ENCODE peak calls at places on chromosomes 4 and X, in six cellular contexts. One of them, this sample, is unnamed.
A peak's percentile ranks its signal among the peaks of the same experiment; 100 is the strongest.

GRCh38 chrX:123755107-123755506 is 22.3 kb upstream of the THOC2 start:
- DNase-seq in retinal pigment epithelial cell: no peak
- DNase-seq in astrocyte of the spinal cord: no peak
- DNase-seq in GM06990: no peak
- DNase-seq in HCT116: no peak
- DNase-seq in lung: no peak
- DNase-seq in this sample: no peak

GRCh38 chr4:67694662-67695061 is 6.3 kb downstream of the UBA6 start:
- DNase-seq in retinal pigment epithelial cell: no peak
- DNase-seq in astrocyte of the spinal cord: no peak
- DNase-seq in GM06990: no peak
- DNase-seq in HCT116: no peak
- DNase-seq in lung: no peak
- DNase-seq in this sample: no peak

GRCh38 chrX:3420316-3420715 is 73.9 kb upstream of the MXRA5 start:
- DNase-seq in retinal pigment epithelial cell: no peak
- DNase-seq in astrocyte of the spinal cord: no peak
- DNase-seq in GM06990: no peak
- DNase-seq in HCT116: no peak
- DNase-seq in lung: no peak
- DNase-seq in this sample: no peak

GRCh38 chr4:85078016-85078415 is 111.5 kb upstream of the WDFY3 start:
- DNase-seq in retinal pigment epithelial cell: no peak
- DNase-seq in astrocyte of the spinal cord: no peak
- DNase-seq in GM06990: no peak
- DNase-seq in HCT116: no peak
- DNase-seq in lung: no peak
- DNase-seq in this sample: no peak

GRCh38 chr4:113851816-113852215 is 90.3 kb upstream of the CAMK2D start:
- DNase-seq in retinal pigment epithelial cell: no peak
- DNase-seq in astrocyte of the spinal cord: no peak
- DNase-seq in GM06990: no peak
- DNase-seq in HCT116: no peak
- DNase-seq in lung: no peak
- DNase-seq in this sample: no peak

GRCh38 chr4:112732142-112732541 is 95.2 kb downstream of the LARP7 start:
- DNase-seq in retinal pigment epithelial cell: no peak
- DNase-seq in astrocyte of the spinal cord: no peak
- DNase-seq in GM06990: no peak
- DNase-seq in HCT116: no peak
- DNase-seq in lung: no peak
- DNase-seq in this sample: no peak

GRCh38 chr4:7987148-7987989 is 47.7 kb upstream of the AFAP1 start:
- DNase-seq in retinal pigment epithelial cell: no peak
- DNase-seq in astrocyte of the spinal cord: peak; percentile 70
- DNase-seq in GM06990: no peak
- DNase-seq in HCT116: peak; percentile 65
- DNase-seq in lung: peak; percentile 75
- DNase-seq in this sample: no peak

GRCh38 chr4:8851321-8852117 is 20.1 kb downstream of the HMX1 start:
- DNase-seq in retinal pigment epithelial cell: no peak
- DNase-seq in astrocyte of the spinal cord: no peak
- DNase-seq in GM06990: no peak
- DNase-seq in HCT116: no peak
- DNase-seq in lung: no peak
- DNase-seq in this sample: no peak

GRCh38 chr4:169612869-169613859 is 781 bp upstream of the NEK1 start:
- DNase-seq in retinal pigment epithelial cell: no peak
- DNase-seq in astrocyte of the spinal cord: peak; percentile 85
- DNase-seq in GM06990: peak; percentile 22
- DNase-seq in HCT116: peak; percentile 68
- DNase-seq in lung: peak; percentile 74
- DNase-seq in this sample: no peak

GRCh38 chr4:109009909-109010308 is 247.1 kb upstream of the ETNPPL start:
- DNase-seq in retinal pigment epithelial cell: no peak
- DNase-seq in astrocyte of the spinal cord: no peak
- DNase-seq in GM06990: no peak
- DNase-seq in HCT116: no peak
- DNase-seq in lung: no peak
- DNase-seq in this sample: no peak

GRCh38 chr4:116501954-116502353 is 583.4 kb downstream of the TRAM1L1 start:
- DNase-seq in retinal pigment epithelial cell: no peak
- DNase-seq in astrocyte of the spinal cord: no peak
- DNase-seq in GM06990: no peak
- DNase-seq in HCT116: no peak
- DNase-seq in lung: no peak
- DNase-seq in this sample: no peak

GRCh38 chr4:165209796-165210195 is 2.4 kb downstream of the KLHL2 start:
- DNase-seq in retinal pigment epithelial cell: no peak
- DNase-seq in astrocyte of the spinal cord: no peak
- DNase-seq in GM06990: no peak
- DNase-seq in HCT116: no peak
- DNase-seq in lung: no peak
- DNase-seq in this sample: no peak

GRCh38 chrX:55088795-55089489 is at the start of gene PAGE2:
- DNase-seq in retinal pigment epithelial cell: no peak
- DNase-seq in astrocyte of the spinal cord: no peak
- DNase-seq in GM06990: no peak
- DNase-seq in HCT116: no peak
- DNase-seq in lung: no peak
- DNase-seq in this sample: no peak

GRCh38 chr4:22850630-22851029 is 157.9 kb downstream of the GBA3 start:
- DNase-seq in retinal pigment epithelial cell: peak; percentile 79
- DNase-seq in astrocyte of the spinal cord: no peak
- DNase-seq in GM06990: no peak
- DNase-seq in HCT116: no peak
- DNase-seq in lung: no peak
- DNase-seq in this sample: no peak

GRCh38 chrX:119693996-119694451 is 1.1 kb upstream of the SEPTIN6 start:
- DNase-seq in retinal pigment epithelial cell: no peak
- DNase-seq in astrocyte of the spinal cord: no peak
- DNase-seq in GM06990: no peak
- DNase-seq in HCT116: no peak
- DNase-seq in lung: no peak
- DNase-seq in this sample: no peak

GRCh38 chrX:119693032-119693995 is at the start of gene SEPTIN6:
- DNase-seq in retinal pigment epithelial cell: no peak
- DNase-seq in astrocyte of the spinal cord: peak; percentile 75
- DNase-seq in GM06990: peak; percentile 95
- DNase-seq in HCT116: peak; percentile 51
- DNase-seq in lung: peak; percentile 57
- DNase-seq in this sample: no peak

GRCh38 chrX:119690921-119691716 is 1.8 kb downstream of the SEPTIN6 start:
- DNase-seq in retinal pigment epithelial cell: no peak
- DNase-seq in astrocyte of the spinal cord: no peak
- DNase-seq in GM06990: no peak
- DNase-seq in HCT116: no peak
- DNase-seq in lung: no peak
- DNase-seq in this sample: no peak

GRCh38 chrX:119694601-119695534 is 1.9 kb upstream of the SEPTIN6 start:
- DNase-seq in retinal pigment epithelial cell: no peak
- DNase-seq in astrocyte of the spinal cord: no peak
- DNase-seq in GM06990: peak; percentile 58
- DNase-seq in HCT116: no peak
- DNase-seq in lung: no peak
- DNase-seq in this sample: no peak

DNA sequence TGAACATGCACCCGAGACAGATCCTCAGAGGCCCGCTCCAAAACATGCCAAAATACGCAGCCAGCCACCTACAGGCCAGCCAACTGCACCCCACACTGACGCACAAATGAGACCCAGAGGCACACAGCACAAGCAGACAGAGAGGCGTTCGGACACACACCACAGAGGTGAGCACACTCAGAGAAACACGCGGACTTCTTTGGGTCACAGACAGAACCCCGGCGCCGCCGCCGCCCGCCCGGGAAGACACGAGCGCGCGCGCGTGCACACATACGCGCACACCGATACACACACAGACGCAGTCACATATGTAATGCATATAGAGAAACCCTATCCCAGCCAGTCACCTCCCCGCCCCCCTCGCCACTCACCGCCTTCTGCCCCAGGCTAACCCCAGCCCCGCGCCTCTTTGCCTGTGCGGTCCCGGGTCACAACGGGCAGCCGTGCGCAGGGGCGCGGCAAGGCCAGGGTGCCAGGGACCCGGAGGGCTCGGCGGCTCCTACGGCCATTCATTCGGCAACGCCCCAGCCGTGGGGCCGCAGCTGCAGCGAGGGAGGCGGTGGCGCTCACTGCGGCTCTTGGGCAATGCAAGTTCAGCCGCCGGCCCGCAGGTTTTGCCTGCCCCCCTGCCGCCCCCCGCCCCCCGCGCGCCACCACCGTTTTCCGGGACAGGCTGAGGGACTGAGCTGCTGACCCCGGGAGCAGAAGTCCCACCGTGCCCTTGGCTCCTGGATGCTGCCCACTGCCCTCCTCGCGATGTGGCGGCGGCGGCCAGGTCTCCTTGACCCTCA is 532 bp downstream of the SEPTIN6 start:
- DNase-seq in retinal pigment epithelial cell: no peak
- DNase-seq in astrocyte of the spinal cord: peak; percentile 20
- DNase-seq in GM06990: peak; percentile 74
- DNase-seq in HCT116: no peak
- DNase-seq in lung: no peak
- DNase-seq in this sample: no peak
- TF ChIP-seq CTCF in retinal pigment epithelial cell: no peak
- TF ChIP-seq CTCF in astrocyte of the spinal cord: no peak
- TF ChIP-seq CTCF in GM06990: peak; percentile 23
- TF ChIP-seq CTCF in HCT116: no peak
- TF ChIP-seq CTCF in lung: peak; percentile 1
- TF ChIP-seq CTCF in this sample: no peak

DNA sequence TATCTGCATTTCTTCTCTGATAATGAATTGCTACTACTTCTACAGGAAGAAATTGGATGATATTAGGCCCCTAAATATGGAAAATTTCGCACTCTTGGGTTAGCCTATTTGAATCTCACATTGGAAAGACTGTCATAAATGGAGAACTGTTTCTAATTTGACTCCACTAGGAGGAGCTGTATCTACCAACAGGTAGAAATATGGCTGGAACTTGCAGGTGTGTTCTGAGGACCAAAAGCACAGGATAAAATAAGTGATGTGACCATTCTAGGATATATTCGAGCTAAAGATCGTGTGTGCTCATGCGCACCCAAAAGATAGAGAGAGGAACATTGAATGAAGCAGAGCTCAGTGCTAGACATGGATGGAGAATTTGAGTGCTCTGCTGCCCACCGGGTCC is 4.8 kb upstream of the NKAP start:
- DNase-seq in retinal pigment epithelial cell: no peak
- DNase-seq in astrocyte of the spinal cord: no peak
- DNase-seq in GM06990: no peak
- DNase-seq in HCT116: no peak
- DNase-seq in lung: no peak
- DNase-seq in this sample: no peak
- TF ChIP-seq CTCF in retinal pigment epithelial cell: peak; percentile 23
- TF ChIP-seq CTCF in astrocyte of the spinal cord: no peak
- TF ChIP-seq CTCF in GM06990: peak; percentile 31
- TF ChIP-seq CTCF in HCT116: peak; percentile 31
- TF ChIP-seq CTCF in lung: no peak
- TF ChIP-seq CTCF in this sample: peak; percentile 17

GRCh38 chrX:48631376-48632090 is 34.2 kb downstream of the WDR13 start:
- DNase-seq in retinal pigment epithelial cell: peak; percentile 63
- DNase-seq in astrocyte of the spinal cord: peak; percentile 92
- DNase-seq in GM06990: peak; percentile 27
- DNase-seq in HCT116: peak; percentile 87
- DNase-seq in lung: peak; percentile 86
- DNase-seq in this sample: peak; percentile 44
- TF ChIP-seq CTCF in retinal pigment epithelial cell: peak; percentile 59
- TF ChIP-seq CTCF in astrocyte of the spinal cord: peak; percentile 51
- TF ChIP-seq CTCF in GM06990: peak; percentile 23
- TF ChIP-seq CTCF in HCT116: peak; percentile 61
- TF ChIP-seq CTCF in lung: peak; percentile 37
- TF ChIP-seq CTCF in this sample: peak; percentile 33

GRCh38 chr4:2964077-2964471 is 703 bp downstream of the GRK4 start:
- DNase-seq in retinal pigment epithelial cell: no peak
- DNase-seq in astrocyte of the spinal cord: no peak
- DNase-seq in GM06990: no peak
- DNase-seq in HCT116: no peak
- DNase-seq in lung: no peak
- DNase-seq in this sample: no peak

GRCh38 chr4:2961411-2962098 is 1.7 kb downstream of the NOP14 start:
- DNase-seq in retinal pigment epithelial cell: no peak
- DNase-seq in astrocyte of the spinal cord: no peak
- DNase-seq in GM06990: no peak
- DNase-seq in HCT116: no peak
- DNase-seq in lung: no peak
- DNase-seq in this sample: no peak

GRCh38 chr4:2962614-2963184 is 507 bp downstream of the NOP14 start:
- DNase-seq in retinal pigment epithelial cell: peak; percentile 16
- DNase-seq in astrocyte of the spinal cord: no peak
- DNase-seq in GM06990: no peak
- DNase-seq in HCT116: peak; percentile 12
- DNase-seq in lung: peak; percentile 39
- DNase-seq in this sample: no peak

GRCh38 chr4:2963185-2964076 is at the start of the genes GRK4 and NOP14:
- DNase-seq in retinal pigment epithelial cell: peak; percentile 93
- DNase-seq in astrocyte of the spinal cord: peak; percentile 99
- DNase-seq in GM06990: peak; percentile 98
- DNase-seq in HCT116: peak; percentile 93
- DNase-seq in lung: peak; percentile 98
- DNase-seq in this sample: peak; percentile 92

GRCh38 chr4:2962099-2962455 is 1.1 kb downstream of the NOP14 start:
- DNase-seq in retinal pigment epithelial cell: no peak
- DNase-seq in astrocyte of the spinal cord: no peak
- DNase-seq in GM06990: no peak
- DNase-seq in HCT116: no peak
- DNase-seq in lung: no peak
- DNase-seq in this sample: no peak
- TF ChIP-seq CTCF in retinal pigment epithelial cell: no peak
- TF ChIP-seq CTCF in astrocyte of the spinal cord: no peak
- TF ChIP-seq CTCF in GM06990: no peak
- TF ChIP-seq CTCF in HCT116: no peak
- TF ChIP-seq CTCF in lung: no peak
- TF ChIP-seq CTCF in this sample: no peak

GRCh38 chrX:47637546-47638195 is 7.9 kb upstream of the CFP start:
- DNase-seq in retinal pigment epithelial cell: no peak
- DNase-seq in astrocyte of the spinal cord: peak; percentile 54
- DNase-seq in GM06990: peak; percentile 65
- DNase-seq in HCT116: no peak
- DNase-seq in lung: peak; percentile 72
- DNase-seq in this sample: no peak
- TF ChIP-seq CTCF in retinal pigment epithelial cell: peak; percentile 6
- TF ChIP-seq CTCF in astrocyte of the spinal cord: peak; percentile 26
- TF ChIP-seq CTCF in GM06990: no peak
- TF ChIP-seq CTCF in HCT116: no peak
- TF ChIP-seq CTCF in lung: no peak
- TF ChIP-seq CTCF in this sample: no peak

DNA sequence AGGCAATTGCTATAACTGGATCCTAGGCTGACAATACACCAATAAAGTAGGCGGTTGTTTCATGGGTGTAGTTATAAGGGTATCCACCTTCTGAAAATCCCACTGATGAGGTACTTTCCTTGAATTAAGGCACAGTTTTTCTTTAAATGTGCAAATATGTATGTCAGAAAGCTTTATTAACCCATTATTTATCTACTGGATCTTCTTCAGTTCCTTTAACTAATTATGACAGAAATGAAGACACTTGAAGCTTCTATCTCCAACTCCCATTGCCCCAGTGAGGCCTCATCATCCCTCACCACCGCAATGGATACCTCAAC is 159.6 kb upstream of the KLF3 start:
- DNase-seq in retinal pigment epithelial cell: no peak
- DNase-seq in astrocyte of the spinal cord: no peak
- DNase-seq in GM06990: no peak
- DNase-seq in HCT116: no peak
- DNase-seq in lung: no peak
- DNase-seq in this sample: no peak
- TF ChIP-seq CTCF in retinal pigment epithelial cell: no peak
- TF ChIP-seq CTCF in astrocyte of the spinal cord: no peak
- TF ChIP-seq CTCF in GM06990: no peak
- TF ChIP-seq CTCF in HCT116: no peak
- TF ChIP-seq CTCF in lung: no peak
- TF ChIP-seq CTCF in this sample: no peak

This sample was measured in kidney epithelial cell.